ENCODE peak calls at places on chromosomes 4 and X, in five cellular contexts. One of them, this sample, is unnamed.

GRCh38 chr4:184300816-184301215 is 83.1 kb upstream of the ENPP6 start:
- DNase-seq in T-helper 9 cell: no peak
- DNase-seq in pulmonary artery endothelial cell: no peak
- DNase-seq in adrenal gland: no peak
- DNase-seq in T-helper 2 cell: no peak
- DNase-seq in this sample: no peak

GRCh38 chrX:86195343-86195742 is 47.1 kb downstream of the DACH2 start:
- DNase-seq in pulmonary artery endothelial cell: no peak
- DNase-seq in T-helper 9 cell: no peak
- DNase-seq in T-helper 2 cell: no peak
- DNase-seq in adrenal gland: no peak
- DNase-seq in this sample: no peak

GRCh38 chrX:94492541-94492940 is 818.5 kb downstream of the FAM133A start:
- DNase-seq in pulmonary artery endothelial cell: no peak
- DNase-seq in T-helper 9 cell: no peak
- DNase-seq in T-helper 2 cell: no peak
- DNase-seq in adrenal gland: no peak
- DNase-seq in this sample: no peak

GRCh38 chrX:108169768-108170167 is 78.2 kb downstream of the ATG4A start:
- DNase-seq in adrenal gland: no peak
- DNase-seq in pulmonary artery endothelial cell: no peak
- DNase-seq in T-helper 2 cell: no peak
- DNase-seq in T-helper 9 cell: no peak
- DNase-seq in this sample: no peak

GRCh38 chrX:47179221-47179927 is 14.3 kb upstream of the UBA1 start:
- DNase-seq in T-helper 9 cell: no peak
- DNase-seq in adrenal gland: peak
- DNase-seq in T-helper 2 cell: no peak
- DNase-seq in pulmonary artery endothelial cell: no peak
- DNase-seq in this sample: no peak

GRCh38 chr4:4284827-4285618 is 4.9 kb downstream of the LYAR start:
- DNase-seq in T-helper 9 cell: no peak
- DNase-seq in T-helper 2 cell: no peak
- DNase-seq in adrenal gland: no peak
- DNase-seq in pulmonary artery endothelial cell: no peak
- DNase-seq in this sample: no peak

GRCh38 chr4:168551211-168551610 is 54.4 kb downstream of the PALLD start:
- DNase-seq in T-helper 9 cell: no peak
- DNase-seq in pulmonary artery endothelial cell: no peak
- DNase-seq in T-helper 2 cell: no peak
- DNase-seq in adrenal gland: no peak
- DNase-seq in this sample: no peak

GRCh38 chr4:3389186-3389878 is 52.4 kb upstream of the HGFAC start:
- DNase-seq in T-helper 2 cell: no peak
- DNase-seq in adrenal gland: no peak
- DNase-seq in pulmonary artery endothelial cell: no peak
- DNase-seq in T-helper 9 cell: no peak
- DNase-seq in this sample: no peak

GRCh38 chr4:113222431-113222979 is 173.1 kb downstream of the ANK2 start:
- DNase-seq in pulmonary artery endothelial cell: no peak
- DNase-seq in T-helper 2 cell: no peak
- DNase-seq in adrenal gland: no peak
- DNase-seq in T-helper 9 cell: no peak
- DNase-seq in this sample: no peak

GRCh38 chr4:132266374-132266773 is 882.7 kb upstream of the PCDH10 start:
- DNase-seq in pulmonary artery endothelial cell: no peak
- DNase-seq in T-helper 9 cell: no peak
- DNase-seq in adrenal gland: no peak
- DNase-seq in T-helper 2 cell: no peak
- DNase-seq in this sample: no peak

GRCh38 chr4:104393649-104394048 is 101.0 kb downstream of the CXXC4 start:
- DNase-seq in pulmonary artery endothelial cell: no peak
- DNase-seq in T-helper 9 cell: no peak
- DNase-seq in T-helper 2 cell: no peak
- DNase-seq in adrenal gland: no peak
- DNase-seq in this sample: no peak

GRCh38 chr4:121651597-121651996 is 45.2 kb downstream of the ANXA5 start:
- DNase-seq in T-helper 2 cell: no peak
- DNase-seq in pulmonary artery endothelial cell: no peak
- DNase-seq in T-helper 9 cell: no peak
- DNase-seq in adrenal gland: no peak
- DNase-seq in this sample: no peak

GRCh38 chr4:15233626-15234025 is 194.2 kb upstream of the C1QTNF7 start:
- DNase-seq in pulmonary artery endothelial cell: no peak
- DNase-seq in adrenal gland: no peak
- DNase-seq in T-helper 2 cell: peak
- DNase-seq in T-helper 9 cell: no peak
- DNase-seq in this sample: no peak

GRCh38 chr4:98546910-98547544 is 111.4 kb downstream of the TSPAN5 start:
- DNase-seq in T-helper 9 cell: no peak
- DNase-seq in pulmonary artery endothelial cell: no peak
- DNase-seq in adrenal gland: no peak
- DNase-seq in T-helper 2 cell: no peak
- DNase-seq in this sample: no peak

GRCh38 chr4:89420507-89420906 is 112.9 kb upstream of the GPRIN3 start:
- DNase-seq in T-helper 9 cell: no peak
- DNase-seq in pulmonary artery endothelial cell: no peak
- DNase-seq in adrenal gland: no peak
- DNase-seq in T-helper 2 cell: no peak
- DNase-seq in this sample: no peak

GRCh38 chr4:154822775-154823174 is 41.7 kb downstream of the RBM46 start:
- DNase-seq in adrenal gland: no peak
- DNase-seq in pulmonary artery endothelial cell: no peak
- DNase-seq in T-helper 9 cell: no peak
- DNase-seq in T-helper 2 cell: no peak
- DNase-seq in this sample: no peak

This sample was measured in NCI-H187 treated with DMSO at 0.1 percent for 48 hours.